ENCODE peak calls at places on chromosomes 5 and 9, in seven cellular contexts. A is SK-N-SH, Z is H1, D is GM12878, I is HCT116, N is HepG2, H is K562. F is an unnamed sample.

GRCh38 chr9:19409406-19410194 is 791 bp downstream of the ACER2 start:
- DNase-seq in A (peak), Z (no peak), D (no peak), I (peak), N (peak), H (peak), F (no peak)

GRCh38 chr5:58629190-58630159 is 46.6 kb downstream of the RAB3C start:
- DNase-seq in A (peak), Z (no peak), D (no peak), I (no peak), N (peak), H (no peak), F (no peak)

GRCh38 chr9:136352682-136353081 is 10.9 kb downstream of the DNLZ start:
- DNase-seq in A (no peak), Z (no peak), D (no peak), I (no peak), N (no peak), H (peak), F (no peak)

GRCh38 chr9:134652291-134653225 is 11.0 kb downstream of the COL5A1 start:
- DNase-seq in A (no peak), Z (no peak), D (no peak), I (no peak), N (no peak), H (no peak), F (no peak)

GRCh38 chr9:122192261-122192875 is 32.7 kb downstream of the MORN5 start:
- DNase-seq in A (no peak), Z (no peak), D (no peak), I (no peak), N (no peak), H (no peak), F (no peak)

GRCh38 chr5:179858241-179858585 is 404 bp downstream of the MRNIP start:
- DNase-seq in A (peak), Z (peak), D (peak), I (no peak), N (peak), H (peak), F (peak)

GRCh38 chr5:926416-927171 is 33.9 kb downstream of the TRIP13 start:
- DNase-seq in A (peak), Z (peak), D (no peak), I (no peak), N (no peak), H (no peak), F (no peak)

GRCh38 chr9:113274474-113275146 is 762 bp downstream of the CDC26 start:
- DNase-seq in A (peak), Z (no peak), D (peak), I (peak), N (peak), H (peak), F (peak)

DNA sequence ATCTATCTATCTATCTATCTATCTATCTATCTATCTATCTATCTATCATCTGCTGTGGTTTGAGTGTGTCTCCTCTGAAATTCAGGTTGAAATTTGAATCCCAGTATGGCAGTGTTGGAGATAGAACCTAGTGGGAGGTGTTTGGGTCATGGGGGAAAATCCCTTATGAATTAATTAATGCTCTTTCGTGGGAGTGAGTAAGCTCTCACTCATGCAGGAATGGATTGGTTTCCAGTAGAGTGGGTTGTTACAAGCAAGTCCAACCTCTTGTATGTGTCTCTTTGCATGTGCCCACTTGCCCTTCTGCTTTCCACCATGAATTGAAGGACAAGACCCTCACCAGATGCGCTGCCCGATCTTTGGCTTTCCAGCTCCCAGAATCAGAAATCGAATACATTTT is 113.0 kb downstream of the ANXA1 start:
- DNase-seq in A (no peak), Z (no peak), D (no peak), I (no peak), N (no peak), H (no peak), F (no peak)
- TF ChIP-seq JUND in A (no peak), Z (no peak), D (no peak), I (no peak), N (no peak), H (no peak), F (no peak)

GRCh38 chr5:143898381-143898780 is 86.4 kb downstream of the HMHB1 start:
- DNase-seq in A (peak), Z (no peak), D (no peak), I (no peak), N (no peak), H (no peak), F (no peak)

GRCh38 chr5:143898914-143899591 is 87.1 kb downstream of the HMHB1 start:
- DNase-seq in A (no peak), Z (no peak), D (no peak), I (no peak), N (no peak), H (no peak), F (no peak)

GRCh38 chr5:143893638-143894037 is 81.7 kb downstream of the HMHB1 start:
- DNase-seq in A (peak), Z (no peak), D (no peak), I (no peak), N (no peak), H (no peak), F (no peak)

GRCh38 chr5:143896471-143896870 is 84.5 kb downstream of the HMHB1 start:
- DNase-seq in A (no peak), Z (no peak), D (no peak), I (no peak), N (no peak), H (no peak), F (no peak)

GRCh38 chr5:143896981-143897380 is 85.0 kb downstream of the HMHB1 start:
- DNase-seq in A (no peak), Z (no peak), D (no peak), I (no peak), N (no peak), H (no peak), F (no peak)
- TF ChIP-seq JUND in A (peak), Z (no peak), D (no peak), I (no peak), N (no peak), H (no peak), F (no peak)

DNA sequence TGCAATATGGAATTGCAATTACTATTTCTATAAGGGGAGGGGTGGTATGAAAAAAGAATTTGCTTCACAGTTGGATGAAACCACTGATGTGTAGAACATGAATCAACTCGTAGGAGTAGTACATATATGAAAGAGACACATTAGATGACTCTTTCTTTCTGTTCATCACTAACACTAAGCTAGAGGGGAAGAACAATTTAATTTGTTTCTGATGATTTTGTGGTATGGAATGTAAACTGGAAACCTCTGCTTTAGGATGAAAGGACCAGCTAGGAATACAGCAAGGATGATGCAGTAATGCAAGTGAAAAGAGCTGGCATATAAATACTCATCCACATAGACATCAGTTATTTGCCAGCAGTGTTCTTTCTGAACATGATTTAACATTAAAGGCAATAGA is 113.4 kb downstream of the PAPPA start:
- DNase-seq in A (no peak), Z (no peak), D (no peak), I (no peak), N (no peak), H (no peak), F (no peak)
- TF ChIP-seq JUND in A (peak), Z (no peak), D (no peak), I (no peak), N (no peak), H (no peak), F (no peak)

DNA sequence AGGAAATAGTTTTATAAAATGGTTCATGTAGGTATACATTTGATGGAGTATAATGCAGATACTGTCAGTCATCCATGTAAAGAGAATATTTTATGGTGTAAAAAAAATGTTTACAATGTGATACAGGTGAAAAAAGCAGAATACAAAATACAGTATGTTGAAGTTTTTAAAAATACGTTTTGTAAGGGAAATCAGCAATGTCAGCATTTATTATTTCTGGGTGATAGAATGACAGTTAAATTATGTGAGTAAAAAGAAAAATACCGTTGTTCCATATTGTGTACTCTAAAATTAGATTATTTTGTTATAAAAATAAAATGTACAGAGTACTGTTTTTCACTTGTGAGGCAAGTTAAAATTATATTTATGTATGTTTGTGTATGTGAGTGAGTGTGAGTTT is 69.0 kb downstream of the UBE2R2 start:
- DNase-seq in A (no peak), Z (no peak), D (no peak), I (no peak), N (no peak), H (no peak), F (no peak)
- TF ChIP-seq JUND in A (no peak), Z (no peak), D (no peak), I (no peak), N (no peak), H (no peak), F (no peak)

GRCh38 chr9:96033896-96034295 is 158.4 kb downstream of the ERCC6L2 start:
- DNase-seq in A (no peak), Z (no peak), D (no peak), I (no peak), N (no peak), H (no peak), F (no peak)
- TF ChIP-seq JUND in A (no peak), Z (no peak), D (no peak), I (no peak), N (no peak), H (no peak), F (no peak)

GRCh38 chr5:39399135-39400036 is 25.4 kb downstream of the DAB2 start:
- DNase-seq in A (no peak), Z (no peak), D (no peak), I (peak), N (peak), H (peak), F (no peak)
- TF ChIP-seq JUND in A (peak), Z (no peak), D (no peak), I (peak), N (no peak), H (peak), F (no peak)

GRCh38 chr5:9538504-9538903 is 7.4 kb downstream of the SEMA5A start:
- DNase-seq in A (no peak), Z (no peak), D (no peak), I (no peak), N (no peak), H (no peak), F (no peak)
- TF ChIP-seq JUND in A (no peak), Z (no peak), D (no peak), I (no peak), N (no peak), H (no peak), F (no peak)

GRCh38 chr5:139414601-139415121 is 10.8 kb upstream of the SPATA24 start:
- DNase-seq in A (no peak), Z (no peak), D (no peak), I (no peak), N (no peak), H (no peak), F (no peak)

GRCh38 chr5:139415869-139416268 is 12.0 kb upstream of the SPATA24 start:
- DNase-seq in A (no peak), Z (no peak), D (no peak), I (no peak), N (no peak), H (no peak), F (no peak)

GRCh38 chr5:139413963-139414362 is 10.1 kb upstream of the SPATA24 start:
- DNase-seq in A (no peak), Z (no peak), D (no peak), I (no peak), N (no peak), H (no peak), F (no peak)

GRCh38 chr5:139416651-139417050 is 12.8 kb upstream of the SPATA24 start:
- DNase-seq in A (no peak), Z (no peak), D (no peak), I (no peak), N (no peak), H (no peak), F (no peak)

DNA sequence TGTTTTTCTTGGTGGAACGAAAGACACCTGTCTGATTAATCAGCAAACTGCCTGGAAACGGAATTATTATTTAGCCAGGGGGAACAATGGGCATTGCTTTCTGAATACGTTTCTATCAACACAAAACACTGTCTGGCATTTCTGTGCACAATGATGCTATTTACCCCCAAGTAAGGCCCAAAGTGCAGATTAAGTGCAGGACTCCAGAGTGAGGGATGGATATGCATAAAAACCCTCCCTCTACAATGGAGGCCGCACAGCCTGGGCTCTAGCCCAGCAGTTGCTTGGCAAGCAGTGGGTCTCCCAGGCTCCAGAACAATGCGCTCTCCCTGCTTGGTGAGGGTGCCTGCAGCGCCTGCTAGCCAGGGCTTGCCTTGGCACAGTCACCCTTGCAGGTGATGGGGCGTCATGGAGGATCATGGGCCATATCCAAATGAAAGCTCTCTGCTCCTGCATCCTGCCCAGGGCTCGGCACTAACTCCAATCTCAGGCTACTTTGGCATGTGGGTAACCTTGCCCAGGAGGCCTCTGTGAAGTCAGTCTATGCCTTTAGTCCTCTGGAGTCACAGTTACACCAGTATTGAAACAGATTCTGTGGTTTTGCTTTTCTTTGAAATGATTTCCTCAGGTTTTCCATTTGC is 11.5 kb upstream of the SPATA24 start:
- DNase-seq in A (no peak), Z (no peak), D (no peak), I (no peak), N (no peak), H (no peak), F (no peak)
- TF ChIP-seq JUND in A (no peak), Z (no peak), D (no peak), I (no peak), N (no peak), H (no peak), F (no peak)

F was measured in T47D.